ENCODE peak calls at places on chromosomes 5 and 9, in six cellular contexts. One of them, this sample, is unnamed.

GRCh38 chr9:84772511-84772910 is 103.0 kb downstream of the NTRK2 start:
- DNase-seq in breast epithelium: no peak
- DNase-seq in astrocyte of the spinal cord: no peak
- DNase-seq in fibroblast of the aortic adventitia: no peak
- DNase-seq in foreskin fibroblast: no peak
- DNase-seq in fibroblast of mammary gland: no peak
- DNase-seq in this sample: no peak

GRCh38 chr9:70861376-70861775 is 260.0 kb downstream of the TRPM3 start:
- DNase-seq in breast epithelium: no peak
- DNase-seq in astrocyte of the spinal cord: no peak
- DNase-seq in fibroblast of the aortic adventitia: no peak
- DNase-seq in foreskin fibroblast: no peak
- DNase-seq in fibroblast of mammary gland: no peak
- DNase-seq in this sample: no peak

GRCh38 chr9:4678679-4679267 is 596 bp upstream of the CDC37L1 start:
- DNase-seq in breast epithelium: no peak
- DNase-seq in astrocyte of the spinal cord: peak; percentile 69
- DNase-seq in fibroblast of the aortic adventitia: peak; percentile 58
- DNase-seq in foreskin fibroblast: no peak
- DNase-seq in fibroblast of mammary gland: peak; percentile 47
- DNase-seq in this sample: peak; percentile 57

GRCh38 chr9:134340475-134341186 is 14.4 kb downstream of the RXRA start:
- DNase-seq in breast epithelium: no peak
- DNase-seq in astrocyte of the spinal cord: no peak
- DNase-seq in fibroblast of the aortic adventitia: no peak
- DNase-seq in foreskin fibroblast: no peak
- DNase-seq in fibroblast of mammary gland: no peak
- DNase-seq in this sample: no peak

GRCh38 chr5:83718195-83718825 is 2.3 kb downstream of the HAPLN1 start:
- DNase-seq in breast epithelium: no peak
- DNase-seq in astrocyte of the spinal cord: peak; percentile 78
- DNase-seq in fibroblast of the aortic adventitia: peak; percentile 86
- DNase-seq in foreskin fibroblast: peak; percentile 21
- DNase-seq in fibroblast of mammary gland: peak; percentile 69
- DNase-seq in this sample: peak; percentile 88

GRCh38 chr9:83066771-83067170 is 3.8 kb upstream of the RASEF start:
- DNase-seq in breast epithelium: no peak
- DNase-seq in astrocyte of the spinal cord: peak; percentile 92
- DNase-seq in fibroblast of the aortic adventitia: peak; percentile 86
- DNase-seq in foreskin fibroblast: peak; percentile 67
- DNase-seq in fibroblast of mammary gland: peak; percentile 95
- DNase-seq in this sample: peak; percentile 69

GRCh38 chr5:115033861-115034260 is 135.8 kb downstream of the TRIM36 start:
- DNase-seq in breast epithelium: no peak
- DNase-seq in astrocyte of the spinal cord: no peak
- DNase-seq in fibroblast of the aortic adventitia: no peak
- DNase-seq in foreskin fibroblast: no peak
- DNase-seq in fibroblast of mammary gland: peak; percentile 4
- DNase-seq in this sample: no peak

GRCh38 chr9:81826541-81826906 is 101.7 kb upstream of the SPATA31D4 start:
- DNase-seq in breast epithelium: no peak
- DNase-seq in astrocyte of the spinal cord: no peak
- DNase-seq in fibroblast of the aortic adventitia: no peak
- DNase-seq in foreskin fibroblast: no peak
- DNase-seq in fibroblast of mammary gland: peak; percentile 66
- DNase-seq in this sample: no peak

GRCh38 chr5:14507156-14507941 is 74.2 kb upstream of the OTULINL start:
- DNase-seq in breast epithelium: no peak
- DNase-seq in astrocyte of the spinal cord: no peak
- DNase-seq in fibroblast of the aortic adventitia: no peak
- DNase-seq in foreskin fibroblast: no peak
- DNase-seq in fibroblast of mammary gland: peak; percentile 46
- DNase-seq in this sample: no peak

GRCh38 chr9:108156270-108156998 is 666.9 kb upstream of the KLF4 start:
- DNase-seq in breast epithelium: no peak
- DNase-seq in astrocyte of the spinal cord: no peak
- DNase-seq in fibroblast of the aortic adventitia: peak; percentile 54
- DNase-seq in foreskin fibroblast: peak; percentile 25
- DNase-seq in fibroblast of mammary gland: peak; percentile 53
- DNase-seq in this sample: no peak

GRCh38 chr5:177116631-177117373 is 16.8 kb upstream of the NSD1 start:
- DNase-seq in breast epithelium: peak; percentile 82
- DNase-seq in astrocyte of the spinal cord: peak; percentile 67
- DNase-seq in fibroblast of the aortic adventitia: peak; percentile 81
- DNase-seq in foreskin fibroblast: peak; percentile 81
- DNase-seq in fibroblast of mammary gland: peak; percentile 80
- DNase-seq in this sample: peak; percentile 91

GRCh38 chr9:19269582-19269981 is 39.1 kb downstream of the DENND4C start:
- DNase-seq in breast epithelium: no peak
- DNase-seq in astrocyte of the spinal cord: no peak
- DNase-seq in fibroblast of the aortic adventitia: no peak
- DNase-seq in foreskin fibroblast: no peak
- DNase-seq in fibroblast of mammary gland: no peak
- DNase-seq in this sample: no peak

GRCh38 chr5:66680804-66681203 is 84.6 kb downstream of the MAST4 start:
- DNase-seq in breast epithelium: no peak
- DNase-seq in astrocyte of the spinal cord: no peak
- DNase-seq in fibroblast of the aortic adventitia: no peak
- DNase-seq in foreskin fibroblast: no peak
- DNase-seq in fibroblast of mammary gland: no peak
- DNase-seq in this sample: no peak
- TF ChIP-seq CTCF in breast epithelium: no peak
- TF ChIP-seq CTCF in astrocyte of the spinal cord: no peak
- TF ChIP-seq CTCF in fibroblast of the aortic adventitia: peak; percentile 17
- TF ChIP-seq CTCF in foreskin fibroblast: no peak
- TF ChIP-seq CTCF in fibroblast of mammary gland: peak; percentile 17
- TF ChIP-seq CTCF in this sample: peak; percentile 6

DNA sequence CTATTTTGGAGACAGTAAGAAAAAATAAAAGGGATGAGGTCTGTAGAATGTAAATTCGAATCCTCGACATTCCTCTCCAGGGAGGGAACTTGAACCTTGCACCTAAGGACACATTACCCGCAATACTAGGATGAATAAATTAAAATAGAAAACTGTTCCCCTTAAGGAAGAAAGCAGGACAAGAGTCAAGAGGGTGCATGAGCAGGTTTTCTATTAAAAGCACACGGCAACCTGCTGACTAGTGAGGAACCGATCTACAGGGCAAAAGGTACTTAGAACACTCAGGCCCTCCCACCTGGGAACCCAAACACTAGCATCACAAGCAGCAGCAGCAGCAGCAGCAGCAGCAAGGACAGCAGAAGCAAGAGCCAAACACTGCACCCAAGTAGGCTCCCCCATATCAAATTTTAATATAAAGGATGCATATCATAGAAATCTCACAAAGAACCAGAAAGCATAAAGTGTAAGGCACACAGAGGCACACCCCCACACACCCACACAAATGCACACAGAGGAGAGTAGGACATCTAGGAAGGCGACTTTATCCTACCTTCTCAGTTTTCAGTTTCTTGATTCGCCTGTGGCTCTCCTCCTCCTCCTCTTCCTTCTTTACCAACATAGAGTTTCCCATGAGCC is 2.8 kb downstream of the ZNF608 start:
- DNase-seq in breast epithelium: no peak
- DNase-seq in astrocyte of the spinal cord: peak; percentile 39
- DNase-seq in fibroblast of the aortic adventitia: no peak
- DNase-seq in foreskin fibroblast: no peak
- DNase-seq in fibroblast of mammary gland: no peak
- DNase-seq in this sample: peak; percentile 29
- H3K4me3 ChIP-seq in breast epithelium: peak overlapping the region; percentile 50
- H3K4me3 ChIP-seq in astrocyte of the spinal cord: peak overlapping the region; percentile 74
- H3K4me3 ChIP-seq in fibroblast of the aortic adventitia: peak overlapping the region; percentile 62
- H3K4me3 ChIP-seq in foreskin fibroblast: peak overlapping the region; percentile 60
- H3K4me3 ChIP-seq in fibroblast of mammary gland: peak overlapping the region; percentile 63
- H3K4me3 ChIP-seq in this sample: peak overlapping the region; percentile 80

GRCh38 chr9:121331992-121332685 is 37.9 kb downstream of the STOM start:
- DNase-seq in breast epithelium: no peak
- DNase-seq in astrocyte of the spinal cord: no peak
- DNase-seq in fibroblast of the aortic adventitia: peak; percentile 84
- DNase-seq in foreskin fibroblast: peak; percentile 36
- DNase-seq in fibroblast of mammary gland: peak; percentile 77
- DNase-seq in this sample: peak; percentile 75
- TF ChIP-seq CTCF in breast epithelium: peak; percentile 31
- TF ChIP-seq CTCF in astrocyte of the spinal cord: peak; percentile 9
- TF ChIP-seq CTCF in fibroblast of the aortic adventitia: peak; percentile 76
- TF ChIP-seq CTCF in foreskin fibroblast: peak; percentile 36
- TF ChIP-seq CTCF in fibroblast of mammary gland: peak; percentile 54
- TF ChIP-seq CTCF in this sample: peak; percentile 58

GRCh38 chr5:15752886-15753285 is 252.9 kb downstream of the FBXL7 start:
- DNase-seq in breast epithelium: no peak
- DNase-seq in astrocyte of the spinal cord: peak; percentile 51
- DNase-seq in fibroblast of the aortic adventitia: peak; percentile 74
- DNase-seq in foreskin fibroblast: no peak
- DNase-seq in fibroblast of mammary gland: peak; percentile 52
- DNase-seq in this sample: peak; percentile 65
- H3K4me3 ChIP-seq in breast epithelium: peak overlapping the region; percentile 12
- H3K4me3 ChIP-seq in astrocyte of the spinal cord: peak overlapping the region; percentile 33
- H3K4me3 ChIP-seq in fibroblast of the aortic adventitia: peak overlapping the region; percentile 58
- H3K4me3 ChIP-seq in foreskin fibroblast: no peak overlapping the region
- H3K4me3 ChIP-seq in fibroblast of mammary gland: peak overlapping the region; percentile 19
- H3K4me3 ChIP-seq in this sample: peak overlapping the region; percentile 52

GRCh38 chr9:133275105-133276000 is at the start of gene ABO:
- DNase-seq in breast epithelium: no peak
- DNase-seq in astrocyte of the spinal cord: no peak
- DNase-seq in fibroblast of the aortic adventitia: no peak
- DNase-seq in foreskin fibroblast: no peak
- DNase-seq in fibroblast of mammary gland: no peak
- DNase-seq in this sample: no peak
- TF ChIP-seq CTCF in breast epithelium: no peak
- TF ChIP-seq CTCF in astrocyte of the spinal cord: no peak
- TF ChIP-seq CTCF in fibroblast of the aortic adventitia: no peak
- TF ChIP-seq CTCF in foreskin fibroblast: no peak
- TF ChIP-seq CTCF in fibroblast of mammary gland: no peak
- TF ChIP-seq CTCF in this sample: no peak

GRCh38 chr5:125346316-125346715 is 599.9 kb upstream of the ZNF608 start:
- DNase-seq in breast epithelium: no peak
- DNase-seq in astrocyte of the spinal cord: no peak
- DNase-seq in fibroblast of the aortic adventitia: no peak
- DNase-seq in foreskin fibroblast: no peak
- DNase-seq in fibroblast of mammary gland: no peak
- DNase-seq in this sample: no peak
- H3K4me3 ChIP-seq in breast epithelium: no peak overlapping the region
- H3K4me3 ChIP-seq in astrocyte of the spinal cord: no peak overlapping the region
- H3K4me3 ChIP-seq in fibroblast of the aortic adventitia: no peak overlapping the region
- H3K4me3 ChIP-seq in foreskin fibroblast: no peak overlapping the region
- H3K4me3 ChIP-seq in fibroblast of mammary gland: no peak overlapping the region
- H3K4me3 ChIP-seq in this sample: no peak overlapping the region

DNA sequence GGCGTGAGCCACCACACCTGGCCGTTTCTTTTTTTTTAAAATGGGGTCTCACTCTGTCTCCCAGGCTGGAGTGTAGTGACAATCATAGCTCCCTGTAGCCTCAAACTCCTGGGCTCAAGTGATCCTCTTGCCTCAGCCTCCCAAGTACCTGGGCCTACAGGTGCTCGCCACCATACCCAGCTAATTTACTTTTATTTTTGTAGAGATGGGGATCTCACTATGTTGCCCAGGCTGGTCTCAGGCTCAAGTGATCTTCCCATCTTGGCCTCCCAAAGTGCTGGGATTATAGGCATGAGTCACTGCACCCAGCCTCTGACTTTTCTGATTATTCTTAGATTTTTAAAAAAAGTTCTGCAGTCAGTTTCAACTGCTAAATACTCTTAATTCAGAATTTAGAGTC is 21.3 kb downstream of the RAI14 start:
- DNase-seq in breast epithelium: no peak
- DNase-seq in astrocyte of the spinal cord: no peak
- DNase-seq in fibroblast of the aortic adventitia: no peak
- DNase-seq in foreskin fibroblast: no peak
- DNase-seq in fibroblast of mammary gland: no peak
- DNase-seq in this sample: no peak
- TF ChIP-seq CTCF in breast epithelium: no peak
- TF ChIP-seq CTCF in astrocyte of the spinal cord: no peak
- TF ChIP-seq CTCF in fibroblast of the aortic adventitia: no peak
- TF ChIP-seq CTCF in foreskin fibroblast: no peak
- TF ChIP-seq CTCF in fibroblast of mammary gland: no peak
- TF ChIP-seq CTCF in this sample: no peak